ENCODE peak calls at places on chromosomes 7 and 10, in six cellular contexts. S is mesenchymal stem cell; T is thoracic aorta; N is AG08396; H is H54; Z is activated T-helper 1 cell treated with anti-CD3 and anti-CD28 coated beads, Interleukin-2, amount 50 U/mL, for 16 hours. P is an unnamed sample.

GRCh38 chr10:88538038-88538437 is 45.1 kb downstream of the RNLS start:
- DNase-seq in S (peak), T (no peak), N (no peak), H (no peak), Z (no peak), P (peak)

GRCh38 chr7:85659364-85659763 is 472.5 kb upstream of the SEMA3D start:
- DNase-seq in S (no peak), T (no peak), N (no peak), H (no peak), Z (no peak), P (peak)

GRCh38 chr10:53719658-53720057 is 947.1 kb upstream of the MBL2 start:
- DNase-seq in S (no peak), T (no peak), N (no peak), H (no peak), Z (no peak), P (no peak)

GRCh38 chr10:70915806-70916205 is 27.4 kb upstream of the PCBD1 start:
- DNase-seq in S (no peak), T (no peak), N (no peak), H (no peak), Z (no peak), P (no peak)

GRCh38 chr10:103917326-103918052 is 495 bp downstream of the STN1 start:
- DNase-seq in S (no peak), T (no peak), N (peak), H (peak), Z (peak), P (peak)

GRCh38 chr10:62270020-62270419 is 1.4 kb upstream of the RTKN2 start:
- DNase-seq in S (no peak), T (no peak), N (no peak), H (no peak), Z (no peak), P (no peak)

GRCh38 chr10:111650088-111650487 is 533.5 kb downstream of the GPAM start:
- DNase-seq in S (no peak), T (no peak), N (no peak), H (no peak), Z (no peak), P (no peak)

GRCh38 chr7:106681815-106682495 is 21.0 kb upstream of the CCDC71L start:
- DNase-seq in S (peak), T (no peak), N (peak), H (no peak), Z (no peak), P (peak)

GRCh38 chr10:6327906-6328707 is 125.4 kb downstream of the PFKFB3 start:
- DNase-seq in S (no peak), T (no peak), N (no peak), H (no peak), Z (no peak), P (no peak)

GRCh38 chr7:151389096-151389767 is 20.6 kb downstream of the WDR86 start:
- DNase-seq in S (no peak), T (no peak), N (no peak), H (no peak), Z (no peak), P (no peak)

GRCh38 chr10:97861351-97861750 is 11.7 kb downstream of the GOLGA7B start:
- DNase-seq in S (peak), T (no peak), N (peak), H (peak), Z (no peak), P (peak)

GRCh38 chr7:24908757-24909156 is 71.2 kb downstream of the OSBPL3 start:
- DNase-seq in S (no peak), T (no peak), N (no peak), H (no peak), Z (no peak), P (no peak)

GRCh38 chr7:12572941-12573340 is 2.4 kb downstream of the SCIN start:
- DNase-seq in S (no peak), T (no peak), N (no peak), H (no peak), Z (no peak), P (no peak)

GRCh38 chr10:126041804-126042231 is 145.5 kb downstream of the FANK1 start:
- DNase-seq in S (peak), T (peak), N (peak), H (no peak), Z (no peak), P (peak)

GRCh38 chr10:3104251-3104918 is 37.0 kb downstream of the PFKP start:
- DNase-seq in S (no peak), T (no peak), N (no peak), H (no peak), Z (no peak), P (no peak)

GRCh38 chr7:2201686-2202360 is 30.9 kb downstream of the MAD1L1 start:
- DNase-seq in S (no peak), T (no peak), N (no peak), H (no peak), Z (no peak), P (no peak)

GRCh38 chr10:82762641-82763040 is 887.6 kb downstream of the NRG3 start:
- DNase-seq in S (no peak), T (no peak), N (no peak), H (no peak), Z (no peak), P (no peak)

GRCh38 chr10:62454696-62455451 is 80.7 kb downstream of the ZNF365 start:
- DNase-seq in S (peak), T (no peak), N (peak), H (peak), Z (no peak), P (peak)

GRCh38 chr10:78741541-78741940 is 327.2 kb upstream of the ZMIZ1 start:
- DNase-seq in S (peak), T (no peak), N (no peak), H (no peak), Z (no peak), P (no peak)

GRCh38 chr7:106563466-106564150 is 97.3 kb downstream of the CCDC71L start:
- DNase-seq in S (peak), T (no peak), N (peak), H (no peak), Z (no peak), P (peak)

GRCh38 chr10:124666494-124666893 is 77.7 kb downstream of the FAM53B start:
- DNase-seq in S (no peak), T (no peak), N (no peak), H (no peak), Z (no peak), P (no peak)

GRCh38 chr7:93890464-93891068 is at the start of gene TFPI2:
- DNase-seq in S (peak), T (peak), N (peak), H (peak), Z (no peak), P (peak)

GRCh38 chr10:12707461-12708185 is 293.9 kb downstream of the CCDC3 start:
- DNase-seq in S (peak), T (no peak), N (peak), H (peak), Z (no peak), P (peak)

GRCh38 chr10:51405580-51406367 is 293.6 kb downstream of the CSTF2T start:
- DNase-seq in S (no peak), T (no peak), N (no peak), H (no peak), Z (no peak), P (no peak)

GRCh38 chr7:36084485-36085091 is 68.5 kb upstream of the EEPD1 start:
- DNase-seq in S (peak), T (no peak), N (no peak), H (no peak), Z (no peak), P (peak)

GRCh38 chr7:147400221-147400689 is 1190.3 kb upstream of the C7orf33 start:
- DNase-seq in S (peak), T (no peak), N (peak), H (no peak), Z (no peak), P (peak)

GRCh38 chr7:1348836-1349335 is 110.4 kb downstream of the MICALL2 start:
- DNase-seq in S (no peak), T (no peak), N (no peak), H (no peak), Z (no peak), P (no peak)

GRCh38 chr10:88154596-88155250 is 291.3 kb downstream of the PTEN start:
- DNase-seq in S (peak), T (no peak), N (no peak), H (no peak), Z (no peak), P (peak)

GRCh38 chr10:4514445-4515108 is 311.4 kb upstream of the AKR1E2 start:
- DNase-seq in S (no peak), T (no peak), N (no peak), H (no peak), Z (no peak), P (no peak)

GRCh38 chr10:85791846-85792532 is 574.6 kb downstream of the GRID1 start:
- DNase-seq in S (no peak), T (no peak), N (no peak), H (no peak), Z (no peak), P (no peak)

GRCh38 chr10:38102889-38103288 is 8.8 kb downstream of the ZNF37A start:
- DNase-seq in S (no peak), T (no peak), N (no peak), H (no peak), Z (no peak), P (no peak)

GRCh38 chr7:45240187-45240776 is 82.7 kb downstream of the RAMP3 start:
- DNase-seq in S (no peak), T (no peak), N (no peak), H (no peak), Z (no peak), P (no peak)

GRCh38 chr10:125161570-125162139 is 1.3 kb upstream of the CTBP2 start:
- DNase-seq in S (peak), T (no peak), N (peak), H (no peak), Z (no peak), P (no peak)

GRCh38 chr10:1107004-1107403 is 50.8 kb downstream of the WDR37 start:
- DNase-seq in S (no peak), T (no peak), N (no peak), H (no peak), Z (no peak), P (no peak)

GRCh38 chr10:101050206-101051069 is 11.4 kb upstream of the KAZALD1 start:
- DNase-seq in S (peak), T (no peak), N (peak), H (peak), Z (peak), P (no peak)

P was measured in amniotic epithelial cell.